ENCODE peak calls at places on chromosome 14, in six cellular contexts. One of them, this sample, is unnamed.

GRCh38 chr14:42130809-42131208 is 524.1 kb downstream of the LRFN5 start:
- DNase-seq in MM.1S: no peak
- DNase-seq in fibroblast of lung: no peak
- DNase-seq in kidney epithelial cell: no peak
- DNase-seq in pancreas: no peak
- DNase-seq in tibial artery: no peak
- DNase-seq in this sample: no peak

GRCh38 chr14:60758875-60759274 is 24.3 kb downstream of the MNAT1 start:
- DNase-seq in fibroblast of lung: no peak
- DNase-seq in MM.1S: peak; percentile 17
- DNase-seq in kidney epithelial cell: no peak
- DNase-seq in pancreas: no peak
- DNase-seq in tibial artery: no peak
- DNase-seq in this sample: no peak

GRCh38 chr14:69107407-69108003 is 45.4 kb downstream of the DCAF5 start:
- DNase-seq in fibroblast of lung: peak; percentile 62
- DNase-seq in pancreas: peak; percentile 60
- DNase-seq in MM.1S: no peak
- DNase-seq in tibial artery: no peak
- DNase-seq in kidney epithelial cell: no peak
- DNase-seq in this sample: no peak

GRCh38 chr14:63727231-63727735 is 582 bp downstream of the SGPP1 start:
- DNase-seq in kidney epithelial cell: no peak
- DNase-seq in MM.1S: no peak
- DNase-seq in tibial artery: peak; percentile 71
- DNase-seq in fibroblast of lung: peak; percentile 55
- DNase-seq in pancreas: peak; percentile 50
- DNase-seq in this sample: no peak

GRCh38 chr14:74756326-74756725 is 6.8 kb upstream of the YLPM1 start:
- DNase-seq in tibial artery: no peak
- DNase-seq in MM.1S: no peak
- DNase-seq in pancreas: no peak
- DNase-seq in fibroblast of lung: no peak
- DNase-seq in kidney epithelial cell: no peak
- DNase-seq in this sample: no peak

GRCh38 chr14:39763402-39763890 is 331.2 kb upstream of the FBXO33 start:
- DNase-seq in tibial artery: no peak
- DNase-seq in fibroblast of lung: no peak
- DNase-seq in kidney epithelial cell: no peak
- DNase-seq in pancreas: no peak
- DNase-seq in MM.1S: no peak
- DNase-seq in this sample: no peak

GRCh38 chr14:53951661-53952265 is 4.9 kb downstream of the BMP4 start:
- DNase-seq in pancreas: peak; percentile 11
- DNase-seq in MM.1S: no peak
- DNase-seq in tibial artery: no peak
- DNase-seq in fibroblast of lung: no peak
- DNase-seq in kidney epithelial cell: no peak
- DNase-seq in this sample: no peak

GRCh38 chr14:98940693-98941437 is 331.1 kb downstream of the BCL11B start:
- DNase-seq in pancreas: no peak
- DNase-seq in fibroblast of lung: no peak
- DNase-seq in MM.1S: no peak
- DNase-seq in tibial artery: no peak
- DNase-seq in kidney epithelial cell: no peak
- DNase-seq in this sample: no peak

GRCh38 chr14:51396222-51396815 is 156.3 kb downstream of the TMX1 start:
- DNase-seq in fibroblast of lung: peak; percentile 99
- DNase-seq in pancreas: peak; percentile 46
- DNase-seq in MM.1S: no peak
- DNase-seq in kidney epithelial cell: peak; percentile 80
- DNase-seq in tibial artery: no peak
- DNase-seq in this sample: peak; percentile 96

GRCh38 chr14:99067141-99067920 is 204.7 kb downstream of the BCL11B start:
- DNase-seq in kidney epithelial cell: no peak
- DNase-seq in fibroblast of lung: no peak
- DNase-seq in tibial artery: no peak
- DNase-seq in MM.1S: no peak
- DNase-seq in pancreas: no peak
- DNase-seq in this sample: no peak

GRCh38 chr14:69535230-69535848 is 39.3 kb downstream of the CCDC177 start:
- DNase-seq in MM.1S: no peak
- DNase-seq in pancreas: peak; percentile 38
- DNase-seq in kidney epithelial cell: no peak
- DNase-seq in tibial artery: peak; percentile 62
- DNase-seq in fibroblast of lung: peak; percentile 46
- DNase-seq in this sample: no peak

GRCh38 chr14:64719601-64720000 is 15.4 kb downstream of the PLEKHG3 start:
- DNase-seq in MM.1S: no peak
- DNase-seq in kidney epithelial cell: no peak
- DNase-seq in tibial artery: peak; percentile 59
- DNase-seq in fibroblast of lung: no peak
- DNase-seq in pancreas: no peak
- DNase-seq in this sample: no peak

GRCh38 chr14:67428501-67429031 is 16.6 kb upstream of the PLEK2 start:
- DNase-seq in kidney epithelial cell: no peak
- DNase-seq in pancreas: peak; percentile 50
- DNase-seq in fibroblast of lung: peak; percentile 82
- DNase-seq in MM.1S: no peak
- DNase-seq in tibial artery: no peak
- DNase-seq in this sample: no peak

GRCh38 chr14:92892589-92892988 is 30.4 kb upstream of the CHGA start:
- DNase-seq in pancreas: no peak
- DNase-seq in tibial artery: no peak
- DNase-seq in kidney epithelial cell: no peak
- DNase-seq in MM.1S: no peak
- DNase-seq in fibroblast of lung: no peak
- DNase-seq in this sample: no peak

GRCh38 chr14:36784541-36784940 is 122.9 kb downstream of the PAX9 start:
- DNase-seq in tibial artery: no peak
- DNase-seq in MM.1S: no peak
- DNase-seq in fibroblast of lung: peak; percentile 6
- DNase-seq in pancreas: no peak
- DNase-seq in kidney epithelial cell: no peak
- DNase-seq in this sample: no peak

GRCh38 chr14:24334431-24335271 is at the start of gene ADCY4:
- DNase-seq in tibial artery: no peak
- DNase-seq in pancreas: no peak
- DNase-seq in MM.1S: no peak
- DNase-seq in kidney epithelial cell: no peak
- DNase-seq in fibroblast of lung: no peak
- DNase-seq in this sample: no peak

GRCh38 chr14:72965249-72965648 is 39.0 kb downstream of the DCAF4 start:
- DNase-seq in pancreas: no peak
- DNase-seq in MM.1S: no peak
- DNase-seq in kidney epithelial cell: no peak
- DNase-seq in tibial artery: no peak
- DNase-seq in fibroblast of lung: peak; percentile 17
- DNase-seq in this sample: no peak

GRCh38 chr14:95679995-95680735 is 6.1 kb upstream of the TCL1B start:
- DNase-seq in kidney epithelial cell: no peak
- DNase-seq in pancreas: peak; percentile 36
- DNase-seq in tibial artery: no peak
- DNase-seq in MM.1S: no peak
- DNase-seq in fibroblast of lung: no peak
- DNase-seq in this sample: no peak

DNA sequence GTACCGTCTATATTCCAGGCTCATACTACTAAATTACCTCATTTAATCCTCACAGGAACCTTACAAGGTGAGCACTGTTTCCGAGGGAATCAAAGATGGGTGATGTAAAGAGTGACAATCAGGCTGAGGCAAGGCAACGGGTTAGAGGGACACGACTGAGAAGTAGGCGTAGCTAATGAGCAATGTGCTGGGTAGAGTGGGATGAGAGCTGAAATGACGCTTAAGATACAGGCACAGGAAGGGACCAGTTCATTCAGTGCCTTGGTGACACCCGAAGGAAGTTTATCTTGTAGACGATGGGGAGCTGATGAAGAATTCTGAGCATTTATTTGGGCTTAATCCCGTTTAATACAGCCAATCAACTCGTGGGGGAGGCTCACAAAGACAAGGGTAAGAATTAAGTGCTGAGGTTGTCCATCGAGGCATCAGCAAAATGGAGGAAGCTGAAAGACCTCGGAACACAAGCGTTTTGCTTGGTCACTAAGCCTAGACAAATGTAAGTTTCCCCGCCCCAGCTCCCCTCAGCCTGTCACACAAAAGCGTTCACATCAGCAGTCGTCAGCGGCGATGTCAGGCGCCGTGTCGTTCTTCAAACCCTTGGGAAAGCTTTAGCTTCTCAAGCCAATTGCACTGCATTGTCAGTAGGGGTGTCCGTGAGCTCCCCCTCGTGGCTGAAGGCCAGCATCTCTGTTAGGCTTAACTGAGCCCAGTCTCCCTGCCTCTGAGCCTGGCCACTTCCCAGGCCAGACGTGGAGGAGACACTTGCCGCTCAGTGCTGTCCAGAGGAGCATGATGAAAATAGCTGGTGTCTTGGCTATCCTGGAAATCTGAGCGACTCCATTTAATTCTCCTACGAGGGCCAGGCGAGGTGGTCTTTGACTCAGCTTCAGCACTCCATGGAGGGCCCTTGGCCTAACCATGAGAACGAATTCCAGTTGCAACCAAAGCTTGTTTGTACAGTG is 288.5 kb upstream of the G2E3 start:
- DNase-seq in MM.1S: peak; percentile 67
- DNase-seq in tibial artery: peak; percentile 90
- DNase-seq in kidney epithelial cell: peak; percentile 31
- DNase-seq in fibroblast of lung: peak; percentile 74
- DNase-seq in pancreas: peak; percentile 84
- DNase-seq in this sample: no peak
- H3K4me3 ChIP-seq in MM.1S: no peak overlapping the region
- H3K4me3 ChIP-seq in tibial artery: peak overlapping the region; percentile 42
- H3K4me3 ChIP-seq in kidney epithelial cell: peak overlapping the region; percentile 18
- H3K4me3 ChIP-seq in fibroblast of lung: peak overlapping the region; percentile 27
- H3K4me3 ChIP-seq in pancreas: no peak overlapping the region
- H3K4me3 ChIP-seq in this sample: peak overlapping the region; percentile 15

DNA sequence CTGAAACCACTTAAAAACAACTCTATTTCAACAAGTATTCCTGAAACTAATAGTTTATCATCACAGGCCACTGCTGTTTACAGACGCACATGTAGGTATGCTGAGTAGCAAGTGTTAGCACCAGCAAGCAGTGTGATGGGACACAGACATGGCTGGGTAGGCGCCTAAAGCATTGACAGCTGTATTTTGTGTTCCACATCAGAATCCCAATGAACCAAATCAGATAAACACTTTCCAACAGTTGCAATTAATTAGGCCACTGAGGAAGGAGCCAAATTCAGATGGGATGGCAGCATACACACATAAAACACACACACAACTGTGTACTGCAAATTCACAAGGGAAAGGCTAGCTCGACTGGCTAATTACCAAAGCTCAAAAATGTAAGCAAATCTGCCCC is 33.2 kb downstream of the AMN start:
- DNase-seq in pancreas: no peak
- DNase-seq in tibial artery: no peak
- DNase-seq in kidney epithelial cell: no peak
- DNase-seq in fibroblast of lung: no peak
- DNase-seq in MM.1S: no peak
- DNase-seq in this sample: no peak
- H3K36me3 ChIP-seq in pancreas: peaks cover 21% of the 10 kb centered on the region
- H3K36me3 ChIP-seq in tibial artery: peaks cover 95% of the 10 kb centered on the region
- H3K36me3 ChIP-seq in kidney epithelial cell: peaks cover 6% of the 10 kb centered on the region
- H3K36me3 ChIP-seq in fibroblast of lung: peaks cover 35% of the 10 kb centered on the region
- H3K36me3 ChIP-seq in MM.1S: no peaks in the 10 kb centered on the region
- H3K36me3 ChIP-seq in this sample: peaks cover 34% of the 10 kb centered on the region

GRCh38 chr14:34328178-34328577 is 133.9 kb downstream of the SPTSSA start:
- DNase-seq in tibial artery: no peak
- DNase-seq in pancreas: no peak
- DNase-seq in MM.1S: no peak
- DNase-seq in fibroblast of lung: peak; percentile 2
- DNase-seq in kidney epithelial cell: no peak
- DNase-seq in this sample: no peak

GRCh38 chr14:34325493-34325892 is 136.5 kb downstream of the SPTSSA start:
- DNase-seq in pancreas: no peak
- DNase-seq in kidney epithelial cell: no peak
- DNase-seq in MM.1S: no peak
- DNase-seq in fibroblast of lung: no peak
- DNase-seq in tibial artery: no peak
- DNase-seq in this sample: no peak

GRCh38 chr14:34318014-34318413 is 144.0 kb downstream of the SPTSSA start:
- DNase-seq in MM.1S: no peak
- DNase-seq in kidney epithelial cell: no peak
- DNase-seq in pancreas: no peak
- DNase-seq in tibial artery: no peak
- DNase-seq in fibroblast of lung: no peak
- DNase-seq in this sample: no peak

GRCh38 chr14:34324363-34324795 is 137.7 kb downstream of the SPTSSA start:
- DNase-seq in fibroblast of lung: peak; percentile 23
- DNase-seq in MM.1S: peak; percentile 11
- DNase-seq in pancreas: no peak
- DNase-seq in kidney epithelial cell: no peak
- DNase-seq in tibial artery: no peak
- DNase-seq in this sample: no peak

GRCh38 chr14:34322940-34323418 is 139.1 kb downstream of the SPTSSA start:
- DNase-seq in pancreas: peak; percentile 72
- DNase-seq in fibroblast of lung: peak; percentile 40
- DNase-seq in kidney epithelial cell: no peak
- DNase-seq in MM.1S: peak; percentile 32
- DNase-seq in tibial artery: no peak
- DNase-seq in this sample: no peak
- TF ChIP-seq CTCF in pancreas: peak; percentile 64
- TF ChIP-seq CTCF in fibroblast of lung: peak; percentile 66
- TF ChIP-seq CTCF in kidney epithelial cell: peak; percentile 69
- TF ChIP-seq CTCF in MM.1S: peak; percentile 63
- TF ChIP-seq CTCF in tibial artery: peak; percentile 51
- TF ChIP-seq CTCF in this sample: peak; percentile 77

GRCh38 chr14:76272349-76272748 is 103.6 kb upstream of the ESRRB start:
- DNase-seq in kidney epithelial cell: no peak
- DNase-seq in MM.1S: no peak
- DNase-seq in tibial artery: no peak
- DNase-seq in pancreas: no peak
- DNase-seq in fibroblast of lung: no peak
- DNase-seq in this sample: no peak

GRCh38 chr14:76268700-76269099 is 107.2 kb upstream of the ESRRB start:
- DNase-seq in tibial artery: no peak
- DNase-seq in MM.1S: no peak
- DNase-seq in fibroblast of lung: no peak
- DNase-seq in kidney epithelial cell: no peak
- DNase-seq in pancreas: no peak
- DNase-seq in this sample: no peak

GRCh38 chr14:76273346-76273745 is 102.6 kb upstream of the ESRRB start:
- DNase-seq in tibial artery: peak; percentile 10
- DNase-seq in MM.1S: no peak
- DNase-seq in kidney epithelial cell: no peak
- DNase-seq in pancreas: no peak
- DNase-seq in fibroblast of lung: no peak
- DNase-seq in this sample: no peak

GRCh38 chr14:76272774-76273173 is 103.2 kb upstream of the ESRRB start:
- DNase-seq in MM.1S: no peak
- DNase-seq in fibroblast of lung: no peak
- DNase-seq in kidney epithelial cell: no peak
- DNase-seq in pancreas: no peak
- DNase-seq in tibial artery: no peak
- DNase-seq in this sample: no peak

DNA sequence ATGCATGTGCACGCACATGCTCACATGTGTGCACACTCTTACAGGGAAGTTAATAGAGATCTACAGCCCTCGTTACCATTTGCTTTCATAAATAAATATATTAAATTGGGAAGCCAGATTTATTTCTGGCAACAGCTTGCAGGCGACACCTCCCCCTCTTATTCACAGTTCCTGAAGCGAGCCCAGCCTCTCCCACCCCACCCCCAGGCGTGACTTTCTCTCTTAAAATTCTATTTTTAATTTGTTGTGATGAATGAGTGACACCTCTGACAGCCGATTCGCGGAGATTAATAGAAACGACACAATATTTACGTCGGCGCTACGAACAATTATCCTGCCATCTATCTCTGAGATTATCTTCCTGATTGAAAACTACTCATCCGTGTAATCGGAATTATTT is 104.6 kb upstream of the ESRRB start:
- DNase-seq in kidney epithelial cell: no peak
- DNase-seq in pancreas: no peak
- DNase-seq in fibroblast of lung: no peak
- DNase-seq in tibial artery: peak; percentile 2
- DNase-seq in MM.1S: no peak
- DNase-seq in this sample: no peak
- H3K4me3 ChIP-seq in kidney epithelial cell: no peak overlapping the region
- H3K4me3 ChIP-seq in pancreas: no peak overlapping the region
- H3K4me3 ChIP-seq in fibroblast of lung: no peak overlapping the region
- H3K4me3 ChIP-seq in tibial artery: no peak overlapping the region
- H3K4me3 ChIP-seq in MM.1S: no peak overlapping the region
- H3K4me3 ChIP-seq in this sample: no peak overlapping the region